ENCODE peak calls at places on chromosomes 11 and 22, in nine cellular contexts. T is amniotic stem cell; K is activated CD4-positive, alpha-beta T cell treated with anti-CD3 and anti-CD28 coated beads, Interleukin-2, amount 50 U/mL, for 48 hours; W is aorta; S is iPS-NIHi11; H is H54; Y is neural progenitor cell; E is erythroblast; U is fibroblast of lung. D is an unnamed sample.

GRCh38 chr22:31441652-31442051 is 42.2 kb downstream of the DRG1 start:
- DNase-seq in T (no peak), K (no peak), W (no peak), S (no peak), H (no peak), Y (no peak), E (no peak), U (no peak), D (no peak)

GRCh38 chr22:28369849-28370248 is 309.8 kb downstream of the TTC28 start:
- DNase-seq in T (no peak), K (no peak), W (no peak), S (no peak), H (no peak), Y (no peak), E (peak; percentile 33), U (no peak), D (peak; percentile 21)

GRCh38 chr22:21840236-21840823 is 27.1 kb downstream of the MAPK1 start:
- DNase-seq in T (no peak), K (no peak), W (no peak), S (no peak), H (no peak), Y (no peak), E (no peak), U (no peak), D (no peak)

GRCh38 chr22:27647540-27647939 is 154.0 kb downstream of the MN1 start:
- DNase-seq in T (no peak), K (no peak), W (no peak), S (no peak), H (no peak), Y (no peak), E (no peak), U (no peak), D (no peak)

GRCh38 chr22:24752091-24752623 is 22.4 kb downstream of the PIWIL3 start:
- DNase-seq in T (no peak), K (no peak), W (no peak), S (peak; percentile 35), H (no peak), Y (no peak), E (no peak), U (no peak), D (peak; percentile 32)

GRCh38 chr22:49017769-49018330 is 809.8 kb downstream of the BRD1 start:
- DNase-seq in T (no peak), K (no peak), W (peak; percentile 32), S (peak; percentile 14), H (no peak), Y (no peak), E (no peak), U (no peak), D (no peak)

GRCh38 chr11:74121804-74122203 is 49.0 kb downstream of the C2CD3 start:
- DNase-seq in T (no peak), K (no peak), W (no peak), S (no peak), H (no peak), Y (no peak), E (no peak), U (no peak), D (no peak)

GRCh38 chr22:49951986-49952896 is 8.3 kb upstream of the PIM3 start:
- DNase-seq in T (no peak), K (no peak), W (no peak), S (no peak), H (peak; percentile 75), Y (no peak), E (no peak), U (peak; percentile 87), D (no peak)

GRCh38 chr11:94885581-94885980 is 87.8 kb downstream of the CWC15 start:
- DNase-seq in T (no peak), K (no peak), W (no peak), S (no peak), H (no peak), Y (no peak), E (no peak), U (peak; percentile 19), D (no peak)

GRCh38 chr11:108788565-108789199 is 123.8 kb downstream of the DDX10 start:
- DNase-seq in T (no peak), K (no peak), W (no peak), S (peak; percentile 33), H (peak; percentile 1), Y (peak; percentile 35), E (no peak), U (peak; percentile 48), D (no peak)

GRCh38 chr11:84812351-84813083 is 814.6 kb downstream of the DLG2 start:
- DNase-seq in T (peak; percentile 32), K (no peak), W (no peak), S (no peak), H (no peak), Y (no peak), E (no peak), U (peak; percentile 15), D (no peak)

GRCh38 chr22:39680486-39680885 is 109.9 kb downstream of the CACNA1I start:
- DNase-seq in T (no peak), K (no peak), W (no peak), S (no peak), H (no peak), Y (no peak), E (no peak), U (no peak), D (no peak)

GRCh38 chr22:43434601-43435311 is 22.9 kb downstream of the MPPED1 start:
- DNase-seq in T (no peak), K (no peak), W (peak; percentile 70), S (no peak), H (no peak), Y (no peak), E (no peak), U (no peak), D (no peak)

GRCh38 chr22:39405346-39406085 is 5.9 kb downstream of the TAB1 start:
- DNase-seq in T (no peak), K (peak; percentile 21), W (peak; percentile 85), S (no peak), H (no peak), Y (peak; percentile 18), E (no peak), U (peak; percentile 85), D (no peak)

GRCh38 chr22:26592368-26593015 is 2.6 kb upstream of the TPST2 start:
- DNase-seq in T (no peak), K (peak; percentile 48), W (no peak), S (no peak), H (no peak), Y (no peak), E (no peak), U (no peak), D (no peak)

GRCh38 chr22:19824197-19825015 is 30.3 kb downstream of the GNB1L start:
- DNase-seq in T (no peak), K (no peak), W (no peak), S (no peak), H (no peak), Y (no peak), E (no peak), U (no peak), D (no peak)

GRCh38 chr11:12179019-12179418 is 68.6 kb downstream of the MICAL2 start:
- DNase-seq in T (no peak), K (no peak), W (no peak), S (peak; percentile 47), H (no peak), Y (no peak), E (no peak), U (no peak), D (no peak)

GRCh38 chr11:131823772-131824171 is 453.4 kb downstream of the NTM start:
- DNase-seq in T (no peak), K (no peak), W (no peak), S (no peak), H (no peak), Y (peak; percentile 50), E (no peak), U (no peak), D (no peak)

GRCh38 chr11:29280452-29280851 is 736.4 kb downstream of the KCNA4 start:
- DNase-seq in T (no peak), K (no peak), W (no peak), S (no peak), H (no peak), Y (no peak), E (no peak), U (peak; percentile 63), D (no peak)

GRCh38 chr11:71336176-71336995 is 84.0 kb upstream of the SHANK2 start:
- DNase-seq in T (no peak), K (no peak), W (peak; percentile 25), S (no peak), H (no peak), Y (no peak), E (no peak), U (no peak), D (peak; percentile 41)

GRCh38 chr22:20957118-20957690 is 9.9 kb upstream of the AIFM3 start:
- DNase-seq in T (no peak), K (peak; percentile 14), W (no peak), S (no peak), H (no peak), Y (peak; percentile 42), E (peak; percentile 49), U (peak; percentile 9), D (no peak)

D was measured in K562.